ENCODE peak calls at places on chromosomes 3 and 15, in nine cellular contexts. P is neuronal stem cell; C is T-cell; Y is WTC11; V is AG04449; Q is fibroblast of pulmonary artery; Z is CD8-positive, alpha-beta T cell; T is activated T-cell treated with anti-CD3 and anti-CD28 coated beads, Interleukin-2, amount 50 U/mL, for 4 hours; I is EL. A is an unnamed sample.

GRCh38 chr3:3151513-3151912 is 24.8 kb downstream of the TRNT1 start:
- DNase-seq in P (no peak), C (no peak), Y (no peak), V (no peak), Q (no peak), Z (no peak), T (no peak), I (no peak), A (no peak)

GRCh38 chr15:28935316-28935715 is 49.5 kb downstream of the APBA2 start:
- DNase-seq in P (no peak), C (no peak), Y (peak; percentile 81), V (no peak), Q (peak; percentile 11), Z (peak; percentile 35), T (peak; percentile 42), I (peak; percentile 7), A (no peak)

GRCh38 chr15:48604567-48604966 is 40.9 kb downstream of the FBN1 start:
- DNase-seq in P (no peak), C (no peak), Y (no peak), V (no peak), Q (peak; percentile 55), Z (no peak), T (no peak), I (peak; percentile 32), A (no peak)

GRCh38 chr3:57958642-57959406 is 49.4 kb upstream of the FLNB start:
- DNase-seq in P (no peak), C (no peak), Y (no peak), V (no peak), Q (peak; percentile 61), Z (no peak), T (no peak), I (no peak), A (peak; percentile 49)

GRCh38 chr3:46947981-46948791 is 28.4 kb downstream of the CCDC12 start:
- DNase-seq in P (no peak), C (peak; percentile 59), Y (no peak), V (no peak), Q (peak; percentile 75), Z (peak; percentile 53), T (peak; percentile 63), I (no peak), A (peak; percentile 36)

GRCh38 chr15:75785771-75786563 is 57.3 kb upstream of the UBE2Q2 start:
- DNase-seq in P (peak; percentile 35), C (no peak), Y (peak; percentile 74), V (no peak), Q (peak; percentile 12), Z (no peak), T (no peak), I (no peak), A (no peak)

GRCh38 chr3:43296565-43296964 is 10.2 kb downstream of the SNRK start:
- DNase-seq in P (no peak), C (peak; percentile 75), Y (no peak), V (no peak), Q (peak; percentile 58), Z (peak; percentile 22), T (peak; percentile 50), I (peak; percentile 8), A (no peak)

GRCh38 chr15:32641517-32642059 is at the start of gene SCG5:
- DNase-seq in P (peak; percentile 48), C (no peak), Y (peak; percentile 90), V (no peak), Q (peak; percentile 37), Z (no peak), T (no peak), I (no peak), A (peak; percentile 63)

GRCh38 chr3:120506828-120507774 is 56.3 kb upstream of the FSTL1 start:
- DNase-seq in P (peak; percentile 15), C (no peak), Y (peak; percentile 39), V (no peak), Q (peak; percentile 66), Z (no peak), T (no peak), I (peak; percentile 75), A (peak; percentile 87)

GRCh38 chr3:141644931-141645330 is 93.2 kb upstream of the RNF7 start:
- DNase-seq in P (peak; percentile 23), C (peak; percentile 35), Y (peak; percentile 92), V (no peak), Q (peak; percentile 74), Z (peak; percentile 32), T (peak; percentile 62), I (peak; percentile 62), A (peak; percentile 73)